ENCODE peak calls at places on chromosome 2, in six cellular contexts. H is GM12891; X is Calu3; O is pulmonary artery endothelial cell; C is stimulated activated CD4-positive, alpha-beta T cell treated with anti-CD3 and anti-CD28 coated beads, Interleukin-12 subunit alpha, Interleukin-12 subunit beta, amount 100 ng/mL, for 4 hours; B is myocyte. M is an unnamed sample.

GRCh38 chr2:105143467-105144127 is 97.9 kb upstream of the GPR45 start:
- DNase-seq in B (no peak), X (peak), O (no peak), C (peak), H (peak), M (peak)

GRCh38 chr2:65489269-65489668 is 56.9 kb upstream of the SPRED2 start:
- DNase-seq in C (no peak), O (no peak), H (no peak), X (no peak), B (no peak), M (no peak)

GRCh38 chr2:40428434-40428833 is 23.5 kb downstream of the SLC8A1 start:
- DNase-seq in O (no peak), X (no peak), B (no peak), H (no peak), C (no peak), M (no peak)

GRCh38 chr2:59741840-59742239 is 811.6 kb downstream of the BCL11A start:
- DNase-seq in C (no peak), H (no peak), O (no peak), B (no peak), X (no peak), M (no peak)

GRCh38 chr2:29059612-29060011 is 14.7 kb downstream of the PCARE start:
- DNase-seq in B (no peak), X (no peak), C (no peak), H (no peak), O (no peak), M (no peak)

GRCh38 chr2:217919204-217919603 is 83.6 kb downstream of the TNS1 start:
- DNase-seq in H (no peak), C (no peak), X (no peak), B (no peak), O (no peak), M (no peak)

GRCh38 chr2:172642301-172643020 is 86.6 kb downstream of the PDK1 start:
- DNase-seq in B (no peak), O (no peak), X (no peak), H (no peak), C (no peak), M (no peak)

GRCh38 chr2:2271471-2271941 is 59.6 kb downstream of the MYT1L start:
- DNase-seq in X (no peak), O (peak), H (no peak), B (peak), C (no peak), M (no peak)

GRCh38 chr2:204000446-204000845 is 63.9 kb downstream of the ICOS start:
- DNase-seq in B (no peak), X (no peak), O (no peak), H (no peak), C (no peak), M (no peak)

GRCh38 chr2:109417701-109418335 is 195.9 kb downstream of the SEPTIN10 start:
- DNase-seq in B (no peak), H (no peak), O (no peak), X (no peak), C (no peak), M (no peak)

GRCh38 chr2:39099820-39100728 is 20.8 kb downstream of the SOS1 start:
- DNase-seq in O (peak), B (peak), X (no peak), H (no peak), C (no peak), M (no peak)

GRCh38 chr2:2647156-2647555 is 316.1 kb upstream of the MYT1L start:
- DNase-seq in X (no peak), H (no peak), B (no peak), C (no peak), O (no peak), M (no peak)

GRCh38 chr2:71736091-71736878 is 282.9 kb downstream of the DYSF start:
- DNase-seq in X (no peak), O (no peak), B (no peak), C (no peak), H (no peak), M (no peak)

GRCh38 chr2:42132066-42132965 is 36.8 kb upstream of the EML4 start:
- DNase-seq in O (no peak), B (peak), H (no peak), C (no peak), X (no peak), M (no peak)

GRCh38 chr2:179263460-179264237 is 983 bp downstream of the SESTD1 start:
- DNase-seq in C (peak), X (peak), H (no peak), O (no peak), B (peak), M (peak)

GRCh38 chr2:149931486-149931885 is 343.9 kb upstream of the MMADHC start:
- DNase-seq in B (no peak), O (no peak), X (no peak), H (no peak), C (no peak), M (no peak)

GRCh38 chr2:10721344-10722251 is at the start of gene ATP6V1C2:
- DNase-seq in X (peak), H (peak), C (no peak), B (no peak), O (no peak), M (no peak)

GRCh38 chr2:148978026-148978685 is 60.3 kb upstream of the LYPD6B start:
- DNase-seq in X (no peak), H (no peak), B (no peak), C (no peak), O (no peak), M (peak)

GRCh38 chr2:26465266-26465925 is 12.5 kb downstream of the OTOF start:
- DNase-seq in B (no peak), X (no peak), C (no peak), H (no peak), O (no peak), M (no peak)

GRCh38 chr2:54808642-54809041 is 85.2 kb downstream of the EML6 start:
- DNase-seq in C (no peak), B (no peak), H (no peak), X (no peak), O (no peak), M (no peak)

GRCh38 chr2:54459037-54459441 is 2.9 kb downstream of the SPTBN1 start:
- DNase-seq in B (peak), C (no peak), O (no peak), H (no peak), X (no peak), M (peak)

GRCh38 chr2:237486819-237487448 is at the start of gene MLPH:
- DNase-seq in O (no peak), B (peak), C (no peak), H (no peak), X (peak), M (peak)

GRCh38 chr2:222604749-222605515 is 51.0 kb downstream of the FARSB start:
- DNase-seq in X (no peak), H (no peak), C (no peak), B (no peak), O (no peak), M (peak)

GRCh38 chr2:120552800-120553471 is 182.7 kb upstream of the GLI2 start:
- DNase-seq in H (no peak), O (peak), X (peak), C (peak), B (no peak), M (peak)

GRCh38 chr2:189466656-189467055 is 25.4 kb downstream of the WDR75 start:
- DNase-seq in B (peak), O (peak), H (no peak), C (no peak), X (peak), M (peak)

GRCh38 chr2:40315684-40316083 is 136.2 kb downstream of the SLC8A1 start:
- DNase-seq in X (no peak), C (no peak), B (no peak), H (no peak), O (no peak), M (no peak)

GRCh38 chr2:118237451-118237850 is 149.2 kb downstream of the INSIG2 start:
- DNase-seq in O (no peak), C (no peak), X (no peak), H (no peak), B (no peak), M (no peak)

GRCh38 chr2:135245055-135245454 is 193.0 kb downstream of the RAB3GAP1 start:
- DNase-seq in C (no peak), H (no peak), O (peak), B (peak), X (peak), M (peak)

GRCh38 chr2:67840460-67841068 is 222.2 kb downstream of the C1D start:
- DNase-seq in H (peak), O (peak), C (peak), X (peak), B (peak), M (peak)

GRCh38 chr2:27071990-27072830 is 756 bp upstream of the OST4 start:
- DNase-seq in C (peak), H (no peak), B (no peak), O (no peak), X (no peak), M (no peak)

GRCh38 chr2:131039908-131040660 is 53.2 kb downstream of the FAM168B start:
- DNase-seq in X (no peak), C (no peak), H (no peak), B (no peak), O (no peak), M (no peak)

GRCh38 chr2:179991344-179991743 is 15.8 kb downstream of the CWC22 start:
- DNase-seq in H (no peak), O (no peak), C (peak), X (peak), B (no peak), M (peak)

GRCh38 chr2:127218843-127219715 is 1.0 kb downstream of the CYP27C1 start:
- DNase-seq in H (no peak), X (no peak), B (no peak), O (no peak), C (no peak), M (no peak)

GRCh38 chr2:28552045-28552823 is 56.4 kb downstream of the PLB1 start:
- DNase-seq in O (no peak), X (no peak), H (no peak), B (peak), C (no peak), M (no peak)

GRCh38 chr2:10441966-10442365 is 6.2 kb downstream of the ODC1 start:
- DNase-seq in X (no peak), C (no peak), B (no peak), O (no peak), H (no peak), M (peak)

M was measured in SK-MEL-5.